ENCODE peak calls at places on chromosomes 5 and 9, in four cellular contexts. A is neural crest cell, N is keratinocyte, P is heart left ventricle. L is an unnamed sample.

GRCh38 chr9:132630811-132631210 is 39.0 kb downstream of the DDX31 start:
- DNase-seq in N (peak; percentile 75), A (no peak), P (no peak), L (no peak)

GRCh38 chr5:40871177-40871576 is 30.0 kb downstream of the CARD6 start:
- DNase-seq in N (no peak), P (no peak), A (no peak), L (no peak)

GRCh38 chr9:27655454-27655853 is 82.2 kb upstream of the C9orf72 start:
- DNase-seq in P (no peak), A (no peak), N (no peak), L (no peak)

GRCh38 chr5:132104561-132104960 is 31.0 kb downstream of the CSF2 start:
- DNase-seq in N (peak; percentile 44), P (no peak), A (no peak), L (no peak)

GRCh38 chr9:37801287-37801850 is 772 bp downstream of the DCAF10 start:
- DNase-seq in A (no peak), P (peak; percentile 67), N (no peak), L (peak; percentile 16)

GRCh38 chr5:27388755-27389154 is 350.4 kb upstream of the CDH9 start:
- DNase-seq in N (no peak), A (no peak), P (no peak), L (no peak)

GRCh38 chr9:130110166-130110565 is 56.5 kb downstream of the GPR107 start:
- DNase-seq in A (no peak), N (no peak), P (no peak), L (no peak)

GRCh38 chr9:135336722-135337490 is 142.7 kb upstream of the PPP1R26 start:
- DNase-seq in A (no peak), N (no peak), P (no peak), L (no peak)

GRCh38 chr5:4204616-4205151 is 609.1 kb downstream of the IRX1 start:
- DNase-seq in A (no peak), P (no peak), N (no peak), L (no peak)

GRCh38 chr9:9257999-9258398 is 1354.8 kb downstream of the PTPRD start:
- DNase-seq in P (no peak), N (no peak), A (no peak), L (no peak)

GRCh38 chr5:39224196-39224754 is 4.9 kb upstream of the FYB1 start:
- DNase-seq in A (no peak), N (peak; percentile 61), P (no peak), L (no peak)

GRCh38 chr5:141814064-141814982 is 63.9 kb downstream of the PCDH1 start:
- DNase-seq in P (peak; percentile 83), A (peak; percentile 61), N (no peak), L (peak; percentile 55)

GRCh38 chr5:54087436-54087835 is 222.9 kb downstream of the ARL15 start:
- DNase-seq in A (no peak), N (no peak), P (no peak), L (no peak)

GRCh38 chr9:131203438-131204219 is 72.7 kb downstream of the FAM78A start:
- DNase-seq in P (no peak), A (no peak), N (no peak), L (no peak)

GRCh38 chr5:89213584-89213983 is 330.6 kb upstream of the MEF2C start:
- DNase-seq in N (no peak), A (no peak), P (no peak), L (no peak)

GRCh38 chr5:136155769-136156168 is 23.1 kb downstream of the SMAD5 start:
- DNase-seq in A (no peak), N (no peak), P (no peak), L (no peak)

GRCh38 chr9:131272212-131272611 is 4.1 kb downstream of the FAM78A start:
- DNase-seq in P (no peak), A (no peak), N (no peak), L (no peak)

GRCh38 chr5:131899686-131900085 is 45.8 kb downstream of the MEIKIN start:
- DNase-seq in N (no peak), A (no peak), P (no peak), L (no peak)

GRCh38 chr5:6193315-6193714 is 185.0 kb downstream of the MED10 start:
- DNase-seq in P (no peak), A (no peak), N (no peak), L (no peak)

GRCh38 chr5:119022017-119022745 is 33.8 kb upstream of the DTWD2 start:
- DNase-seq in P (no peak), N (no peak), A (no peak), L (no peak)

GRCh38 chr5:115816226-115817042 is at the start of gene CDO1:
- DNase-seq in A (peak; percentile 67), P (peak; percentile 73), N (no peak), L (peak; percentile 46)

GRCh38 chr5:6869677-6870076 is 156.4 kb downstream of the TENT4A start:
- DNase-seq in N (no peak), A (no peak), P (no peak), L (no peak)

GRCh38 chr9:87883990-87884389 is 1.3 kb downstream of the SPATA31E1 start:
- DNase-seq in A (no peak), N (no peak), P (no peak), L (no peak)
- TF ChIP-seq CTCF in A (no peak), N (peak; percentile 23), P (no peak), L (peak; percentile 29)

GRCh38 chr5:43042626-43043399 is 2.7 kb upstream of the ANXA2R start:
- DNase-seq in N (no peak), A (peak; percentile 47), P (peak; percentile 86), L (no peak)
- TF ChIP-seq CTCF in N (peak; percentile 9), A (peak; percentile 14), P (no peak), L (no peak)

GRCh38 chr5:140664353-140665119 is at the start of gene WDR55:
- DNase-seq in N (peak; percentile 60), P (peak; percentile 98), A (peak; percentile 89), L (peak; percentile 78)
- TF ChIP-seq CTCF in N (no peak), P (no peak), A (no peak), L (no peak)

DNA sequence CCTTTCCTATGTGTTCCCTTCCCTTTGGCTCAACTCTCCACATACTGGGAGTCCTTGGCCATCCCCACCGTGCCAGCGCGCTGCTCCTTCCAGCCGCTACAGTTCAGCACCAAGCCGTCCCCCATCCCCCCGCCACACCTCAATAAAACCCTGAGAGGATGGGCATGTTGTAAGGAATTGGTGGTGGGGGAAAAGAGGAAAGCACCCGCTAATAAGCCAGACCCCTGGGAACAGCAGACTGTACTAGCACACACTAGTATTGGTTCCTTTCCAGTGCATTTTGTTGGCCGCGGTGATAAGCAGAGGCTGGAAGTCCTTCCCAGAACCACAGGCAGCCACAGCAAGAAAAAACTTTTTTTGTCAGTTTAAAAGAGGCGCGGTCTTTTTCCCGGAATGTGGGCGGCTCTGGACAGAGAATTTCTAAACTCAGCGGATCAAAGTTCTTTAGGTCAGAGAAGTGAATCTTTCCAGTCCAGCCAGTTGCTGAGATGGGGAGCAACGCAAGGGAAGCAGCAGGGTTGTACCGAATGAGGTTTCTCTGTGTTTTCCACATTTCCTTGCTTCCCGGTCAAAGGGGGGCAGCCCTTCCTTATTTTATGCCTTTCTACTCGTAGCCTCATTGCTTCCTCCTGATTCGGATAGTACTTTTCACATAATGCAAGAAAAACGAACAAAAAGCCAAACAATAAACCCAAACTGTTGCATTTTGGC is 2.1 kb downstream of the CHSY3 start:
- DNase-seq in N (no peak), P (no peak), A (no peak), L (no peak)
- TF ChIP-seq CTCF in N (no peak), P (no peak), A (no peak), L (no peak)

DNA sequence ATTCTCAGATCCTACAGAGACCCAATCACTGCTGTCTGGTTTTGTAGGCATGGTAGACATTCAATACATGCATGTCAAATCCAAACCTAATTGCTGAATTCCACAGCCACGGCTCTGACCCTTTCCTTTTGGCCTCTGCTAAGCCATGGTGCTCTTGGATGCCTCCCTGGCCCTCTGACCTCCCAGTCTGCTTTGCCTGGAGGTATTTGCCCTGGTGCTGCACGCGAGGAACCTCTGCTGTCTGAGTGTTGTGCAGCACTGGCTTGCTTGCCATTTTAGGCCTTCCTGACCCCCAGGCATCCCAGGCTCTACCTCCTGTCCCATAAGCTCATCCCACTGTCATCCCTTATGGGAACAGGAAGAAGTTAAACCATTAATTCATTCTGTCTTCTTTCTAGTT is 60.9 kb downstream of the DOCK2 start:
- DNase-seq in N (no peak), P (no peak), A (no peak), L (no peak)
- TF ChIP-seq CTCF in N (no peak), P (no peak), A (no peak), L (no peak)

DNA sequence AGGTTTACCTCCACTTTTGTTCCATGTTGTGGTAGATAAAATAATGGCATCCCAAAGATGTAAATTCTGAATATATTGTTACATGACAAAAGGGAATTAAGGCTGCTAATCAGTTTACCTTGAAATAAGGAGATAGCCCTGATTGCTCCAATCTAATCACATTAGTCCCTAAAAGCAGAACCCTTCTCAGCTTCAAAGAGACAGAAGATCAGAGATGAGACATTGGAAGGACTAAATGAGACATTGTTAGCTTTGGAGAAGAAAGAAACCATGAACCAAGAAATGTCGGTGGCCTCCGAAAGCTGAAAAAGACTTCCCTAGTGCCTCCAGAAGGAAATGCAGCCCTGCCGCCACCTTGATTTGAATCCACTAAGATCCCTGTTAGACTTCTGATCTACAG is 82.8 kb upstream of the PARP8 start:
- DNase-seq in A (no peak), N (no peak), P (no peak), L (no peak)
- TF ChIP-seq CTCF in A (no peak), N (no peak), P (no peak), L (no peak)

DNA sequence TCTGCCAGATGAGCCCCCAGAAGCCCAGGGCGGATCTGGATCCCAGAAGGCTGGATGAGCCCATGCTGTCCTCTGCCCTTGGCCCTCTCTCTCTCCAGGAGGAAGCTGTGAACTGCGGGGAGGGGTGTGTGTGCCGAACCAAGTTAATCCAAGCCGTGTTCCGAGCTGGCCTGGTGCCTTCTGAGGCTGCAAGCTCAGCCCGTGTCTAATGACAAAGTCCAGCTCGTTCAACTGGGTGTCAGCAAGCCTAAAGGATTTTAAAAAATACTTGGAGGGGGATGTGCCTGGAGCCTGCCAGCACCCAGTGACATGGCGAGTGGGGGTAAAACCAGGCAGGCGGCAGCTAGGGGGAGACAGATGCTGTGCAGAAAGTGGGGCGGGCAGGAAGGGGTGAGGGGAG is 8.0 kb downstream of the STC2 start:
- DNase-seq in N (no peak), P (peak; percentile 81), A (no peak), L (no peak)
- TF ChIP-seq CTCF in N (no peak), P (no peak), A (no peak), L (no peak)

GRCh38 chr5:66796306-66797292 is 200.4 kb downstream of the MAST4 start:
- DNase-seq in A (no peak), N (no peak), P (no peak), L (no peak)
- TF ChIP-seq CTCF in A (peak; percentile 35), N (no peak), P (no peak), L (peak; percentile 44)

DNA sequence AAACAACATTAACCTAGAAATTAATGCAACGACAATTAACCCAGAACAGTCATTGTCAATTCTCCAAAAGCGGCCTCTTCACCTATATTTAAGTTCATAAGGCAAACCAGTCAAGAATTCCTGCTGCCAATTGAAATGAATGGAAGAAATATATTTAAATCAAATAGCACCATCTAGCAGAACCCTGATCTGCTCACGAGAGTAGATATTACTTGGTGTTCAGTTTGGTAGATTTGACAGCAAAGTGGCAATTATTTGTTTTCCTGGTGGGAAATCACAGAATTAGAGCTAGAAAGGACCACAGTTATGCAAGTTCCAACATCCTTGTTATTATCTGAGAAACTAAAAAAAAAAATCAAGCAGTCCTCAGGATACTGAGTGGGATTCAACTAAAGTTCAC is 2.3 kb downstream of the SSBP2 start:
- DNase-seq in P (no peak), N (no peak), A (no peak), L (no peak)
- TF ChIP-seq CTCF in P (no peak), N (no peak), A (no peak), L (no peak)